ENCODE peak calls at places on chromosomes 5 and 9, in nine cellular contexts. One of them, this sample, is unnamed.

GRCh38 chr9:106745457-106745856 is 117.5 kb upstream of the ZNF462 start:
- DNase-seq in SK-N-SH: no peak
- DNase-seq in MM.1S: no peak
- DNase-seq in HCT116: no peak
- DNase-seq in GM23248: no peak
- DNase-seq in GM23338: no peak
- DNase-seq in neural progenitor cell: no peak
- DNase-seq in OCI-LY7: no peak
- DNase-seq in PC-3: peak; percentile 78
- DNase-seq in this sample: no peak

GRCh38 chr5:9898319-9898718 is 268.2 kb upstream of the TAS2R1 start:
- DNase-seq in SK-N-SH: peak; percentile 36
- DNase-seq in MM.1S: no peak
- DNase-seq in HCT116: peak; percentile 8
- DNase-seq in GM23248: peak; percentile 55
- DNase-seq in GM23338: peak; percentile 66
- DNase-seq in neural progenitor cell: peak; percentile 49
- DNase-seq in OCI-LY7: peak; percentile 4
- DNase-seq in PC-3: peak; percentile 85
- DNase-seq in this sample: peak; percentile 29

GRCh38 chr9:33719581-33720374 is 75.6 kb upstream of the PRSS3 start:
- DNase-seq in SK-N-SH: peak; percentile 48
- DNase-seq in MM.1S: peak; percentile 49
- DNase-seq in HCT116: no peak
- DNase-seq in GM23248: peak; percentile 31
- DNase-seq in GM23338: peak; percentile 79
- DNase-seq in neural progenitor cell: peak; percentile 56
- DNase-seq in OCI-LY7: peak; percentile 40
- DNase-seq in PC-3: peak; percentile 18
- DNase-seq in this sample: no peak

GRCh38 chr5:75667586-75667985 is 49.7 kb downstream of the POC5 start:
- DNase-seq in SK-N-SH: no peak
- DNase-seq in MM.1S: no peak
- DNase-seq in HCT116: no peak
- DNase-seq in GM23248: peak; percentile 7
- DNase-seq in GM23338: peak; percentile 42
- DNase-seq in neural progenitor cell: no peak
- DNase-seq in OCI-LY7: no peak
- DNase-seq in PC-3: no peak
- DNase-seq in this sample: no peak

GRCh38 chr5:16160706-16161105 is 18.9 kb downstream of the MARCHF11 start:
- DNase-seq in SK-N-SH: no peak
- DNase-seq in MM.1S: peak; percentile 77
- DNase-seq in HCT116: peak; percentile 12
- DNase-seq in GM23248: peak; percentile 84
- DNase-seq in GM23338: peak; percentile 89
- DNase-seq in neural progenitor cell: peak; percentile 85
- DNase-seq in OCI-LY7: peak; percentile 57
- DNase-seq in PC-3: peak; percentile 77
- DNase-seq in this sample: peak; percentile 82

GRCh38 chr9:108727580-108728056 is 128.2 kb downstream of the ACTL7B start:
- DNase-seq in SK-N-SH: no peak
- DNase-seq in MM.1S: no peak
- DNase-seq in HCT116: no peak
- DNase-seq in GM23248: peak; percentile 18
- DNase-seq in GM23338: no peak
- DNase-seq in neural progenitor cell: no peak
- DNase-seq in OCI-LY7: no peak
- DNase-seq in PC-3: no peak
- DNase-seq in this sample: no peak

GRCh38 chr9:969310-969692 is 7.2 kb upstream of the DMRT3 start:
- DNase-seq in SK-N-SH: peak; percentile 29
- DNase-seq in MM.1S: no peak
- DNase-seq in HCT116: no peak
- DNase-seq in GM23248: no peak
- DNase-seq in GM23338: peak; percentile 26
- DNase-seq in neural progenitor cell: peak; percentile 56
- DNase-seq in OCI-LY7: no peak
- DNase-seq in PC-3: no peak
- DNase-seq in this sample: no peak

GRCh38 chr5:134240421-134240962 is 14.6 kb upstream of the PPP2CA start:
- DNase-seq in SK-N-SH: peak; percentile 24
- DNase-seq in MM.1S: no peak
- DNase-seq in HCT116: no peak
- DNase-seq in GM23248: peak; percentile 45
- DNase-seq in GM23338: no peak
- DNase-seq in neural progenitor cell: peak; percentile 17
- DNase-seq in OCI-LY7: no peak
- DNase-seq in PC-3: peak; percentile 48
- DNase-seq in this sample: peak; percentile 72

GRCh38 chr9:96417610-96418073 is 528 bp downstream of the ZNF367 start:
- DNase-seq in SK-N-SH: peak; percentile 53
- DNase-seq in MM.1S: no peak
- DNase-seq in HCT116: no peak
- DNase-seq in GM23248: peak; percentile 59
- DNase-seq in GM23338: no peak
- DNase-seq in neural progenitor cell: no peak
- DNase-seq in OCI-LY7: no peak
- DNase-seq in PC-3: no peak
- DNase-seq in this sample: no peak

GRCh38 chr5:173665326-173665725 is 48.9 kb upstream of the BOD1 start:
- DNase-seq in SK-N-SH: no peak
- DNase-seq in MM.1S: no peak
- DNase-seq in HCT116: no peak
- DNase-seq in GM23248: no peak
- DNase-seq in GM23338: no peak
- DNase-seq in neural progenitor cell: no peak
- DNase-seq in OCI-LY7: no peak
- DNase-seq in PC-3: no peak
- DNase-seq in this sample: no peak

GRCh38 chr5:56233230-56233629 is at the start of gene ANKRD55:
- DNase-seq in SK-N-SH: peak; percentile 30
- DNase-seq in MM.1S: no peak
- DNase-seq in HCT116: no peak
- DNase-seq in GM23248: no peak
- DNase-seq in GM23338: no peak
- DNase-seq in neural progenitor cell: no peak
- DNase-seq in OCI-LY7: no peak
- DNase-seq in PC-3: no peak
- DNase-seq in this sample: no peak

GRCh38 chr5:5006548-5006947 is 133.6 kb upstream of the ADAMTS16 start:
- DNase-seq in SK-N-SH: no peak
- DNase-seq in MM.1S: no peak
- DNase-seq in HCT116: no peak
- DNase-seq in GM23248: no peak
- DNase-seq in GM23338: no peak
- DNase-seq in neural progenitor cell: no peak
- DNase-seq in OCI-LY7: no peak
- DNase-seq in PC-3: no peak
- DNase-seq in this sample: no peak

GRCh38 chr5:78717674-78718073 is 69.1 kb upstream of the LHFPL2 start:
- DNase-seq in SK-N-SH: no peak
- DNase-seq in MM.1S: no peak
- DNase-seq in HCT116: no peak
- DNase-seq in GM23248: peak; percentile 53
- DNase-seq in GM23338: no peak
- DNase-seq in neural progenitor cell: no peak
- DNase-seq in OCI-LY7: no peak
- DNase-seq in PC-3: no peak
- DNase-seq in this sample: peak; percentile 47

GRCh38 chr9:126440938-126441337 is 114.3 kb downstream of the MVB12B start:
- DNase-seq in SK-N-SH: no peak
- DNase-seq in MM.1S: no peak
- DNase-seq in HCT116: no peak
- DNase-seq in GM23248: peak; percentile 94
- DNase-seq in GM23338: peak; percentile 41
- DNase-seq in neural progenitor cell: peak; percentile 71
- DNase-seq in OCI-LY7: no peak
- DNase-seq in PC-3: no peak
- DNase-seq in this sample: no peak

GRCh38 chr5:133556551-133556950 is 55.8 kb downstream of the FSTL4 start:
- DNase-seq in SK-N-SH: no peak
- DNase-seq in MM.1S: no peak
- DNase-seq in HCT116: no peak
- DNase-seq in GM23248: no peak
- DNase-seq in GM23338: no peak
- DNase-seq in neural progenitor cell: no peak
- DNase-seq in OCI-LY7: no peak
- DNase-seq in PC-3: no peak
- DNase-seq in this sample: no peak

GRCh38 chr9:33446507-33447403 is 638 bp downstream of the AQP3 start:
- DNase-seq in SK-N-SH: peak; percentile 68
- DNase-seq in MM.1S: peak; percentile 86
- DNase-seq in HCT116: no peak
- DNase-seq in GM23248: peak; percentile 70
- DNase-seq in GM23338: no peak
- DNase-seq in neural progenitor cell: peak; percentile 20
- DNase-seq in OCI-LY7: peak; percentile 24
- DNase-seq in PC-3: peak; percentile 68
- DNase-seq in this sample: peak; percentile 82

GRCh38 chr9:127970401-127971313 is 10.1 kb downstream of the EEIG1 start:
- DNase-seq in SK-N-SH: peak; percentile 10
- DNase-seq in MM.1S: peak; percentile 94
- DNase-seq in HCT116: no peak
- DNase-seq in GM23248: no peak
- DNase-seq in GM23338: no peak
- DNase-seq in neural progenitor cell: peak; percentile 46
- DNase-seq in OCI-LY7: peak; percentile 91
- DNase-seq in PC-3: peak; percentile 43
- DNase-seq in this sample: no peak

DNA sequence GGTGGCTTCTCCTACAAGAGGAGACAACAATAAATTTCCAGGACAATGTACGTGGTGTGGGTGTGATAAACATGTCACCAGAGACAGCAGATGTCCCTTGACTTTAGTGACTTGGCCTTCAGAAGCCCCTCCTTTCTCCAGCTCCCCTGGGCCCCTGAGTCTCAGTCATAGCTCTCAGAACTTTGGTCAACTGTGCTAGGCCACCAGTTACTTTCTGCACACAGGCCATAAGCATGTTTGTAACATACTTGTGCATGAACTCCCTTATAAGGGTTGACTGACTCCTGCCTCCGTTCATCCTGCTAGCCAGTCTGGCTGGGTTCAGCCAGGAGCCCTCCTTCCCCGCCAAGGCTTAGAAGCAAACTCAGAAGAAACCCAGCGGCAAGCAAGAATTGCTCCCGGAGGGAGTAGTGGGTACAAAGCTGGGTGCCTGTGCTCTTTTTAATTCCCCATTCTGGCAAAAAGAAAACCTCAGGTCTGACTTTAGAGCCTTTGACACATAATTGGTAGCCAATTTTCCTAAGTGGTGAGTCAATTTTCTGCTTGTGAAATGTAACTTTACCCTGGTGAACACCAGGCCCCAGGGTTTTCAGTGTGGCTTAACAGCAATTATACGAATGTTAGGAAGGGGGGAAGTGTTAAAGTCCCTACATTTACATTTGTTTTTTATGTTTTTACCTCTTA is 49.2 kb downstream of the EBF1 start:
- DNase-seq in SK-N-SH: no peak
- DNase-seq in MM.1S: no peak
- DNase-seq in HCT116: no peak
- DNase-seq in GM23248: peak; percentile 91
- DNase-seq in GM23338: no peak
- DNase-seq in neural progenitor cell: peak; percentile 36
- DNase-seq in OCI-LY7: peak; percentile 51
- DNase-seq in PC-3: peak; percentile 17
- DNase-seq in this sample: no peak
- TF ChIP-seq EZH2phosphoT487 in SK-N-SH: no peak
- TF ChIP-seq EZH2phosphoT487 in MM.1S: no peak
- TF ChIP-seq EZH2phosphoT487 in HCT116: no peak
- TF ChIP-seq EZH2phosphoT487 in GM23248: no peak
- TF ChIP-seq EZH2phosphoT487 in GM23338: no peak
- TF ChIP-seq EZH2phosphoT487 in neural progenitor cell: no peak
- TF ChIP-seq EZH2phosphoT487 in OCI-LY7: no peak
- TF ChIP-seq EZH2phosphoT487 in PC-3: no peak
- TF ChIP-seq EZH2phosphoT487 in this sample: no peak

GRCh38 chr9:110066929-110067716 is 140.8 kb downstream of the C9orf152 start:
- DNase-seq in SK-N-SH: no peak
- DNase-seq in MM.1S: no peak
- DNase-seq in HCT116: no peak
- DNase-seq in GM23248: peak; percentile 55
- DNase-seq in GM23338: no peak
- DNase-seq in neural progenitor cell: no peak
- DNase-seq in OCI-LY7: no peak
- DNase-seq in PC-3: no peak
- DNase-seq in this sample: no peak

GRCh38 chr9:110064721-110065252 is 143.2 kb downstream of the C9orf152 start:
- DNase-seq in SK-N-SH: no peak
- DNase-seq in MM.1S: no peak
- DNase-seq in HCT116: no peak
- DNase-seq in GM23248: no peak
- DNase-seq in GM23338: no peak
- DNase-seq in neural progenitor cell: no peak
- DNase-seq in OCI-LY7: no peak
- DNase-seq in PC-3: no peak
- DNase-seq in this sample: no peak

GRCh38 chr9:110065527-110065926 is 142.4 kb downstream of the C9orf152 start:
- DNase-seq in SK-N-SH: no peak
- DNase-seq in MM.1S: peak; percentile 51
- DNase-seq in HCT116: no peak
- DNase-seq in GM23248: peak; percentile 41
- DNase-seq in GM23338: no peak
- DNase-seq in neural progenitor cell: no peak
- DNase-seq in OCI-LY7: no peak
- DNase-seq in PC-3: no peak
- DNase-seq in this sample: no peak

GRCh38 chr9:110069326-110070248 is 138.4 kb downstream of the C9orf152 start:
- DNase-seq in SK-N-SH: no peak
- DNase-seq in MM.1S: no peak
- DNase-seq in HCT116: no peak
- DNase-seq in GM23248: peak; percentile 97
- DNase-seq in GM23338: no peak
- DNase-seq in neural progenitor cell: no peak
- DNase-seq in OCI-LY7: no peak
- DNase-seq in PC-3: peak; percentile 84
- DNase-seq in this sample: no peak

GRCh38 chr9:110068212-110068611 is 139.7 kb downstream of the C9orf152 start:
- DNase-seq in SK-N-SH: no peak
- DNase-seq in MM.1S: no peak
- DNase-seq in HCT116: no peak
- DNase-seq in GM23248: no peak
- DNase-seq in GM23338: no peak
- DNase-seq in neural progenitor cell: no peak
- DNase-seq in OCI-LY7: no peak
- DNase-seq in PC-3: no peak
- DNase-seq in this sample: no peak
- H3K4me1 ChIP-seq in SK-N-SH: no peaks in the 10 kb centered on the region
- H3K4me1 ChIP-seq in MM.1S: peaks cover 44% of the 10 kb centered on the region
- H3K4me1 ChIP-seq in HCT116: no peaks in the 10 kb centered on the region
- H3K4me1 ChIP-seq in GM23248: peaks cover 76% of the 10 kb centered on the region
- H3K4me1 ChIP-seq in GM23338: peaks cover 17% of the 10 kb centered on the region
- H3K4me1 ChIP-seq in neural progenitor cell: peaks cover 16% of the 10 kb centered on the region
- H3K4me1 ChIP-seq in OCI-LY7: peaks cover 39% of the 10 kb centered on the region
- H3K4me1 ChIP-seq in PC-3: peaks cover 22% of the 10 kb centered on the region
- H3K4me1 ChIP-seq in this sample: no peaks in the 10 kb centered on the region

GRCh38 chr5:2169862-2170820 is 287.4 kb upstream of the IRX4 start:
- DNase-seq in SK-N-SH: no peak
- DNase-seq in MM.1S: no peak
- DNase-seq in HCT116: no peak
- DNase-seq in GM23248: no peak
- DNase-seq in GM23338: no peak
- DNase-seq in neural progenitor cell: no peak
- DNase-seq in OCI-LY7: no peak
- DNase-seq in PC-3: no peak
- DNase-seq in this sample: no peak
- TF ChIP-seq EZH2phosphoT487 in SK-N-SH: no peak
- TF ChIP-seq EZH2phosphoT487 in MM.1S: no peak
- TF ChIP-seq EZH2phosphoT487 in HCT116: no peak
- TF ChIP-seq EZH2phosphoT487 in GM23248: no peak
- TF ChIP-seq EZH2phosphoT487 in GM23338: no peak
- TF ChIP-seq EZH2phosphoT487 in neural progenitor cell: no peak
- TF ChIP-seq EZH2phosphoT487 in OCI-LY7: no peak
- TF ChIP-seq EZH2phosphoT487 in PC-3: no peak
- TF ChIP-seq EZH2phosphoT487 in this sample: no peak

GRCh38 chr5:174692982-174693422 is 31.4 kb upstream of the MSX2 start:
- DNase-seq in SK-N-SH: peak; percentile 55
- DNase-seq in MM.1S: no peak
- DNase-seq in HCT116: no peak
- DNase-seq in GM23248: no peak
- DNase-seq in GM23338: peak; percentile 78
- DNase-seq in neural progenitor cell: peak; percentile 88
- DNase-seq in OCI-LY7: no peak
- DNase-seq in PC-3: no peak
- DNase-seq in this sample: peak; percentile 79
- H3K4me1 ChIP-seq in SK-N-SH: peaks cover 11% of the 10 kb centered on the region
- H3K4me1 ChIP-seq in MM.1S: no peaks in the 10 kb centered on the region
- H3K4me1 ChIP-seq in HCT116: peaks cover 33% of the 10 kb centered on the region
- H3K4me1 ChIP-seq in GM23248: no peaks in the 10 kb centered on the region
- H3K4me1 ChIP-seq in GM23338: peaks cover 36% of the 10 kb centered on the region
- H3K4me1 ChIP-seq in neural progenitor cell: peaks cover 34% of the 10 kb centered on the region
- H3K4me1 ChIP-seq in OCI-LY7: no peaks in the 10 kb centered on the region
- H3K4me1 ChIP-seq in PC-3: no peaks in the 10 kb centered on the region
- H3K4me1 ChIP-seq in this sample: peaks cover 25% of the 10 kb centered on the region